ENCODE peak calls at places on chromosomes 6 and 20, in ten cellular contexts. X is GM13976, S is heart left ventricle, C is left lung, L is AG09309, Z is astrocyte of the spinal cord, G is left ventricle myocardium inferior, U is Panc1, T is Calu3, M is stomach. N is an unnamed sample.

GRCh38 chr20:50569864-50570836 is 60.0 kb downstream of the PTPN1 start:
- DNase-seq in C (no peak), U (no peak), L (no peak), T (no peak), M (no peak), G (no peak), Z (peak; percentile 50), S (no peak), X (peak; percentile 83), N (no peak)

GRCh38 chr6:2630362-2630761 is 120.4 kb downstream of the MYLK4 start:
- DNase-seq in S (no peak), M (no peak), G (no peak), U (peak; percentile 81), X (no peak), T (peak; percentile 45), C (no peak), Z (peak; percentile 98), L (peak; percentile 85), N (peak; percentile 76)

GRCh38 chr6:27867051-27867940 is 44.9 kb downstream of the OR2B2 start:
- DNase-seq in S (peak; percentile 85), X (peak; percentile 75), U (peak; percentile 79), Z (peak; percentile 90), T (peak; percentile 87), G (peak; percentile 65), M (peak; percentile 82), C (peak; percentile 92), L (no peak), N (no peak)

GRCh38 chr6:35417979-35418661 is 34.0 kb upstream of the FANCE start:
- DNase-seq in Z (no peak), L (no peak), X (no peak), G (no peak), U (no peak), M (no peak), S (peak; percentile 35), T (no peak), C (no peak), N (no peak)

GRCh38 chr6:113128020-113128419 is 729.1 kb upstream of the MARCKS start:
- DNase-seq in L (no peak), C (no peak), Z (no peak), T (no peak), U (no peak), M (no peak), S (no peak), G (no peak), X (no peak), N (no peak)

GRCh38 chr6:18186033-18186432 is 30.8 kb downstream of the KDM1B start:
- DNase-seq in X (no peak), U (no peak), Z (peak; percentile 44), M (no peak), G (no peak), S (no peak), L (no peak), T (no peak), C (no peak), N (no peak)

GRCh38 chr6:24330137-24330732 is 27.6 kb downstream of the DCDC2 start:
- DNase-seq in X (no peak), Z (peak; percentile 37), M (no peak), T (peak; percentile 34), S (no peak), U (no peak), G (no peak), C (no peak), L (no peak), N (no peak)

GRCh38 chr6:24494726-24495515 is at the start of gene ALDH5A1:
- DNase-seq in Z (peak; percentile 39), X (peak; percentile 87), S (peak; percentile 87), U (no peak), C (peak; percentile 89), L (no peak), T (peak; percentile 85), G (peak; percentile 76), M (peak; percentile 72), N (no peak)

GRCh38 chr6:25248100-25248499 is 31.1 kb upstream of the CARMIL1 start:
- DNase-seq in U (no peak), X (no peak), C (no peak), S (no peak), Z (peak; percentile 86), M (no peak), G (no peak), L (peak; percentile 45), T (no peak), N (no peak)

GRCh38 chr6:118382126-118382525 is 166.0 kb upstream of the PLN start:
- DNase-seq in L (no peak), M (no peak), U (no peak), S (no peak), C (no peak), Z (no peak), G (no peak), X (no peak), T (no peak), N (no peak)

GRCh38 chr6:83758533-83758932 is 49.6 kb upstream of the SNAP91 start:
- DNase-seq in S (no peak), U (no peak), T (no peak), G (no peak), L (no peak), M (no peak), Z (no peak), C (no peak), X (no peak), N (no peak)

GRCh38 chr6:83756565-83756964 is 47.7 kb upstream of the SNAP91 start:
- DNase-seq in C (no peak), X (no peak), M (no peak), U (no peak), S (no peak), L (no peak), Z (no peak), T (no peak), G (no peak), N (no peak)

DNA sequence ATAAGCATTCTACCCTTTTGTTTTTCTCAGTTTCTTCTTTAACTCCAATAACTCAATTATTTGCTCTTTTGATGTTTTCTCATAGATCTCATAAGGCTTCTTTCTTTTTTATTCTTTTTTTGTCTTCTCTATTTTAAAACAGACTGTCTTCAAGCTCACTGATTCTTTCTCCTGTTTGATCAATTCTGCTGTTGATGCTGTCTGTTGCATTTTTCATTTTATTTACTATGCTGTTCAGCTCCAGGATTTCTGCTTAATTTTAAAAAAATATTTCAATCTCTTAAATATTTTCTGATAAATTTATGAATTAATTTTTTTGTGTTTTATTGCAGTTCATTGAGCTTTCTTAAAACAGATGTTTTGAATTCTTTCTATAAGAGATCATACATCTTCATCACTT is 48.1 kb upstream of the SNAP91 start:
- DNase-seq in X (no peak), S (no peak), M (no peak), Z (no peak), L (no peak), U (no peak), C (no peak), G (no peak), T (no peak), N (no peak)
- TF ChIP-seq CTCF in X (no peak), S (no peak), M (no peak), Z (no peak), L (no peak), U (no peak), C (no peak), G (no peak), T (no peak), N (no peak)

GRCh38 chr6:43856005-43856765 is 86.2 kb downstream of the VEGFA start:
- DNase-seq in C (no peak), U (no peak), S (no peak), Z (peak; percentile 36), T (peak; percentile 86), M (peak; percentile 78), G (no peak), L (no peak), X (no peak), N (no peak)
- TF ChIP-seq CTCF in C (peak; percentile 14), U (peak; percentile 80), S (peak; percentile 55), Z (peak; percentile 41), T (peak; percentile 94), M (peak; percentile 62), G (peak; percentile 63), L (peak; percentile 31), X (no peak), N (peak; percentile 20)

GRCh38 chr6:28974505-28974904 is 30.6 kb downstream of the ZNF311 start:
- DNase-seq in X (no peak), M (no peak), T (no peak), S (no peak), C (no peak), U (no peak), Z (no peak), G (no peak), L (no peak), N (no peak)

GRCh38 chr6:28965706-28966105 is 39.4 kb downstream of the ZNF311 start:
- DNase-seq in L (no peak), X (no peak), U (no peak), G (no peak), M (no peak), Z (no peak), T (no peak), S (no peak), C (no peak), N (no peak)

GRCh38 chr6:28968476-28968875 is 36.6 kb downstream of the ZNF311 start:
- DNase-seq in C (no peak), G (no peak), Z (no peak), X (no peak), M (no peak), L (no peak), U (no peak), T (no peak), S (no peak), N (no peak)

DNA sequence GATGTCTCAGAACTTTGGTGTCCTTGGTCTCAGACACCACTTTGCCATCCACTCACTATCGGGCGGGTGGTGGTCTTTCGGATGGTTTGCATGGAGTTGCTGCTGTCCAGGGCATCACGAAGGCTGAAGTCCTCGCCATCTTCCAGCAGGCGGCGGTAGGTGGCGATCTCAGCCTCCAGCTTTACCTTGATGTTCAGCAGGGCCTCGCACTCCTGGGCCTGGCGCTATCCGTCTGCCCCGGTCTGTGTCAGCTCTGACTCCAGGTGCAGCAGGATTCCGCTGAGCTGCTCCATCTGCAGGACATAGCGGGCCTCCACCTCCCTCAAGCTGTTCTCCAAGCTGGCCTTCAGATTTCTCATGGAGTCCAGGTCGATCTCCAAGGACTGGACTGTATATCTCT is 36.0 kb downstream of the ZNF311 start:
- DNase-seq in Z (no peak), S (no peak), L (no peak), X (no peak), C (no peak), G (no peak), M (no peak), T (no peak), U (no peak), N (no peak)
- TF ChIP-seq CTCF in Z (no peak), S (no peak), L (no peak), X (no peak), C (no peak), G (no peak), M (no peak), T (no peak), U (no peak), N (no peak)

GRCh38 chr6:52369234-52369633 is 7.3 kb downstream of the PAQR8 start:
- DNase-seq in U (no peak), G (no peak), X (no peak), Z (no peak), C (no peak), S (no peak), L (no peak), T (no peak), M (no peak), N (no peak)
- TF ChIP-seq CTCF in U (no peak), G (no peak), X (no peak), Z (no peak), C (no peak), S (no peak), L (no peak), T (no peak), M (no peak), N (no peak)

N was measured in AG09319.